ENCODE peak calls at places on chromosome 12, in four cellular contexts. One of them, this sample, is unnamed.

GRCh38 chr12:95336387-95337067 is 118.9 kb downstream of the VEZT start:
- DNase-seq in endothelial cell of umbilical vein: peak; percentile 91
- DNase-seq in H1: peak; percentile 78
- DNase-seq in DND-41: no peak
- DNase-seq in this sample: no peak

GRCh38 chr12:71730936-71731335 is 23.7 kb upstream of the RAB21 start:
- DNase-seq in endothelial cell of umbilical vein: no peak
- DNase-seq in H1: no peak
- DNase-seq in DND-41: no peak
- DNase-seq in this sample: no peak

GRCh38 chr12:63967781-63968180 is 123.3 kb downstream of the SRGAP1 start:
- DNase-seq in endothelial cell of umbilical vein: peak; percentile 41
- DNase-seq in H1: no peak
- DNase-seq in DND-41: no peak
- DNase-seq in this sample: no peak

GRCh38 chr12:84911331-84912190 is 1.0 kb downstream of the SLC6A15 start:
- DNase-seq in endothelial cell of umbilical vein: peak; percentile 58
- DNase-seq in H1: peak; percentile 67
- DNase-seq in DND-41: no peak
- DNase-seq in this sample: no peak

GRCh38 chr12:124105546-124105945 is 132.5 kb downstream of the ZNF664 start:
- DNase-seq in endothelial cell of umbilical vein: no peak
- DNase-seq in H1: no peak
- DNase-seq in DND-41: no peak
- DNase-seq in this sample: no peak

GRCh38 chr12:110366474-110367208 is 36.9 kb downstream of the ANAPC7 start:
- DNase-seq in endothelial cell of umbilical vein: no peak
- DNase-seq in H1: no peak
- DNase-seq in DND-41: no peak
- DNase-seq in this sample: no peak

GRCh38 chr12:97960741-97961608 is 498.4 kb downstream of the RMST start:
- DNase-seq in endothelial cell of umbilical vein: peak; percentile 20
- DNase-seq in H1: no peak
- DNase-seq in DND-41: peak; percentile 21
- DNase-seq in this sample: no peak

GRCh38 chr12:4588916-4589315 is 26.9 kb downstream of the DYRK4 start:
- DNase-seq in endothelial cell of umbilical vein: no peak
- DNase-seq in H1: no peak
- DNase-seq in DND-41: no peak
- DNase-seq in this sample: no peak

GRCh38 chr12:2324375-2324774 is 271.6 kb downstream of the CACNA1C start:
- DNase-seq in endothelial cell of umbilical vein: peak; percentile 89
- DNase-seq in H1: no peak
- DNase-seq in DND-41: no peak
- DNase-seq in this sample: no peak

GRCh38 chr12:639566-639965 is 23.7 kb downstream of the NINJ2 start:
- DNase-seq in endothelial cell of umbilical vein: no peak
- DNase-seq in H1: no peak
- DNase-seq in DND-41: no peak
- DNase-seq in this sample: no peak

GRCh38 chr12:63220921-63221320 is 69.9 kb upstream of the AVPR1A start:
- DNase-seq in endothelial cell of umbilical vein: no peak
- DNase-seq in H1: no peak
- DNase-seq in DND-41: no peak
- DNase-seq in this sample: no peak

GRCh38 chr12:113469224-113469652 is 2.4 kb downstream of the LHX5 start:
- DNase-seq in endothelial cell of umbilical vein: no peak
- DNase-seq in H1: no peak
- DNase-seq in DND-41: no peak
- DNase-seq in this sample: no peak

GRCh38 chr12:817941-818600 is 65.7 kb downstream of the WNK1 start:
- DNase-seq in endothelial cell of umbilical vein: no peak
- DNase-seq in H1: no peak
- DNase-seq in DND-41: no peak
- DNase-seq in this sample: no peak

GRCh38 chr12:124655317-124656213 is 88.2 kb upstream of the NCOR2 start:
- DNase-seq in endothelial cell of umbilical vein: peak; percentile 87
- DNase-seq in H1: peak; percentile 49
- DNase-seq in DND-41: no peak
- DNase-seq in this sample: no peak

GRCh38 chr12:128813392-128813791 is 10.4 kb downstream of the SLC15A4 start:
- DNase-seq in endothelial cell of umbilical vein: no peak
- DNase-seq in H1: no peak
- DNase-seq in DND-41: no peak
- DNase-seq in this sample: no peak

GRCh38 chr12:43957732-43958131 is 121.9 kb downstream of the TMEM117 start:
- DNase-seq in endothelial cell of umbilical vein: peak; percentile 50
- DNase-seq in H1: no peak
- DNase-seq in DND-41: peak; percentile 25
- DNase-seq in this sample: no peak

DNA sequence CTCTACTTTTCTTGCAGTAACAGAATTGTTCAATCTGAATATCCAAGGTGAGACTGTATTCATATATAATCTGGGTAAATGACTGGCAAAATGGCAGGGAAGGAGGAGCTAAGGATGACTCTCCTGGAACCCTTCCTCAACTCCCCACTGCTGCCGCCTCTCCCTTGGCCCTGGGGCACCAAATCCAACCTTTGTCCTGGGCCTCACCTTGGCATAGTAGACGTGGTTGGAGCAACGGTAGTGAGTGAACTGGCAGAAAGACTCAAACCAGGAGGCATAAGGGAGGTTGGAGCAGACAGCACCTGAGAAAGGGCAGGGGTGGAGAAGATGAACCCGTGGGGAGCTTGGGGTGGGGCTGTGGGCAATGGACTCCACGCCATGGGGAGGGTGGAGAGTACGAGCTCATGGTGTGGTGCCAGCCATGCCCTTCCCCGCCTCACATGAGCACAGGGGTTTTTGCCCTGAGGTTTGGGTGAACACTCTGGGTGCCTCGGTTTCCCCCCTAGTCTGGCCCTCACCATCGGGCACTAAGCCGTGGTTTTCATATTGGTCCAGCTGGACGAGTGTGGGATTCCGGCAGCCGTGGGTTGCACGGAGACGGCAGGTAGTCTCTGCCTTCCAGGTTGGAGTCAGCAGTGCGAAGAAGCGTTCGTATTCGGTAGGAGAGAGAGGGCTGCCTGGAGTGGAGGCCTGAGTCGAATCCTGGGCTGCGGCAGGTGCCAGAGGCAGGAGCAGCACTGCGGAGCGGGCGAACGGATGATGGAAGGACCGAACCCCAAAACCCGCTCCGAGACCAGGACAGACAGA is 753 bp downstream of the ACRBP start:
- DNase-seq in endothelial cell of umbilical vein: no peak
- DNase-seq in H1: no peak
- DNase-seq in DND-41: no peak
- DNase-seq in this sample: no peak
- H2AFZ ChIP-seq in endothelial cell of umbilical vein: peak overlapping the region; percentile 77
- H2AFZ ChIP-seq in H1: no peak overlapping the region
- H2AFZ ChIP-seq in DND-41: no peak overlapping the region
- H2AFZ ChIP-seq in this sample: no peak overlapping the region

GRCh38 chr12:132029503-132030300 is 80.0 kb downstream of the EP400 start:
- DNase-seq in endothelial cell of umbilical vein: no peak
- DNase-seq in H1: no peak
- DNase-seq in DND-41: no peak
- DNase-seq in this sample: no peak
- TF ChIP-seq EZH2 in endothelial cell of umbilical vein: no peak
- TF ChIP-seq EZH2 in H1: no peak
- TF ChIP-seq EZH2 in DND-41: no peak
- TF ChIP-seq EZH2 in this sample: no peak

DNA sequence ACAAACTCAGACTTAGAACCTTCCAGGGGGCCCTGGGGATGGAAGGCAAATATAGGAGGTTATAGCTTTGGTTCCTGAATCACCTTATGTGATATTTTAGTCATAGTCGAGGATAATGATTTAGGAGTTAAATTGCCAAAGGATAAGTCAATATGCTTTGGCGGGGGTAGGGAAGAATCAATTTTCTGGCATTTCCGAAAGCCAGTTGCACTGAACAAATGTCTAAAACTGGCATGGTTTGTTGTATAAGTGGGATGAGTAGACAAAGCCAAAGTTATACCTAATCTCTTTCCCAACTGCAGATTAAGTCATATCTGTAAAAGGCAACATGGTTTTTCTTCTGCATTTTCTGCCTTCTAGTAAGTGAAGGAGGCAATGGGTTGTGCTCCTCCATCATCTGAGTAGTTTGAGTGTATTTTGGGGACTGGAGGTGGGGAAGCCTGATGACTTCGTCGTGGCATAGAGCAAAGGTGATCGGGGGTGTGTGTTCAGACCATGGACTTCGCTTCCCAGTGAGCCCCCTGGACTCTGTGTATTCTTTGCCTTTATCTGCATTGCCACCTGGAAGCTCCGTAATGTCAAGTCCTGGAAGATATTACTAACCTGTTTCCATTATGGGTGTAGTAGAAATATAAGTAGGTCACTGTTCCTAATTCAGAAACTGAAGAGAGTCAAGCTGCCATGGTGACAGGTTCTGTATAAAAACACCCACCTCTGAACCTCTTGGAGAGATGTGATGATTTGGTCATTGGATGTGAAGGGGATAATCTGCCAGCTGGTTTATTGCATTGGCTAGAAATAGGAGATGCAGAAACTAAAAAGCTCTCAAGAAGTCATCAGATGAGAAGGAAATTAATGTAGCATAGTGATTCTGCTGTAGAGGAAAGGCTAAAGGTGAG is 24.5 kb downstream of the PPFIBP1 start:
- DNase-seq in endothelial cell of umbilical vein: no peak
- DNase-seq in H1: no peak
- DNase-seq in DND-41: no peak
- DNase-seq in this sample: no peak
- H3K4me1 ChIP-seq in endothelial cell of umbilical vein: peaks cover 52% of the 10 kb centered on the region
- H3K4me1 ChIP-seq in H1: peaks cover 2% of the 10 kb centered on the region
- H3K4me1 ChIP-seq in DND-41: no peaks in the 10 kb centered on the region
- H3K4me1 ChIP-seq in this sample: peaks cover 68% of the 10 kb centered on the region

DNA sequence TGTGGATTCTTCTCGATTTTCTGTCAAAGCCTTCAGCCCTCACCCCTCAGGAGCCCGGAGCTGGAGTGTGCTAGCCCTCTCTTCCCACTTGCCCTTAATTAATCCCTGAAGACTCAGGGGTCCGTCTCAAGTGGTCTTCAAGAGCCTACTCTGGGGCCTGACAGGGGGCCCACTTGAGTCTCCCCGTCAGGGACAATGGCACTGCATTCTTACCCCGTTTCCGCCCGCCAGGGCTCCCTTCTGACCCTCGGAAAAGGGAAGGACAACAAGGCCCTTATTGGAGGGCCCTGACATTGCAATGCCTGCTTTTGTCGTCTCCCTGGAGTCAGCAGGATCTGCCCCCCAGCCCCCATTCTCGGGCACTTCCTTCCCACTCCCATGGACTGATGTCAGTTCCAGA is 34.4 kb downstream of the TBX3 start:
- DNase-seq in endothelial cell of umbilical vein: no peak
- DNase-seq in H1: no peak
- DNase-seq in DND-41: no peak
- DNase-seq in this sample: no peak
- H2AFZ ChIP-seq in endothelial cell of umbilical vein: no peak overlapping the region
- H2AFZ ChIP-seq in H1: peak overlapping the region; percentile 43
- H2AFZ ChIP-seq in DND-41: no peak overlapping the region
- H2AFZ ChIP-seq in this sample: no peak overlapping the region

DNA sequence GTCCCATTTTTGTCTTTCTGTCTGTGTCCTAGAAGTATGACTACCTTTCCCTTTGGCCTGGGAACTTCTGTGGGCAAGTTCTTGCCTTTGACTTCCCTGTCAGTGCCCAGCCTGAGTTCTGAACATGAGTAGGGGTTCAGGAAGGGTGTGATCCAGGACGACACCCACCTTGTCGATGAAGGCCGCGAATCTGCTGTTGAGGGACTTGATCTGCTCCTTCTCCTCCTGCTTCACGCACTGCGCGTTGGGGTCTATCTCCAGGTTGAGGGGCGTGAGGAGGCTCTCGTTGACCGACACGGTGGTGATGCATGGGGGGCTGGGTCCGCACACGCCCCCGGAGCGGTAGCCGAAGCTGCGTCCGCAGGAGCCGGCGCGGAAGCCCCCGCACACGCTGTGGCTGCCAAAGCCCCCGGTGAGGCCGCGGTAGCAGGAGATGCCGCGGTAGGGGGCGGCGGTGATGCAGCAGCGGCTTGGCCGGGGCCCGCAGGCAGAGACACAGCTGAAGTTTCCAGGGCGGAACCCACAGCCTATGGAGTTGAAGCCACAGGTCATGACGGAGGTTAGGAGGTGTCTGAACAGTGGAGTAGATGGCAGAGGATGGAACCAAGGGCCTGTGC is at the start of gene KRT83:
- DNase-seq in endothelial cell of umbilical vein: no peak
- DNase-seq in H1: no peak
- DNase-seq in DND-41: no peak
- DNase-seq in this sample: no peak
- TF ChIP-seq EZH2 in endothelial cell of umbilical vein: no peak
- TF ChIP-seq EZH2 in H1: no peak
- TF ChIP-seq EZH2 in DND-41: no peak
- TF ChIP-seq EZH2 in this sample: no peak

DNA sequence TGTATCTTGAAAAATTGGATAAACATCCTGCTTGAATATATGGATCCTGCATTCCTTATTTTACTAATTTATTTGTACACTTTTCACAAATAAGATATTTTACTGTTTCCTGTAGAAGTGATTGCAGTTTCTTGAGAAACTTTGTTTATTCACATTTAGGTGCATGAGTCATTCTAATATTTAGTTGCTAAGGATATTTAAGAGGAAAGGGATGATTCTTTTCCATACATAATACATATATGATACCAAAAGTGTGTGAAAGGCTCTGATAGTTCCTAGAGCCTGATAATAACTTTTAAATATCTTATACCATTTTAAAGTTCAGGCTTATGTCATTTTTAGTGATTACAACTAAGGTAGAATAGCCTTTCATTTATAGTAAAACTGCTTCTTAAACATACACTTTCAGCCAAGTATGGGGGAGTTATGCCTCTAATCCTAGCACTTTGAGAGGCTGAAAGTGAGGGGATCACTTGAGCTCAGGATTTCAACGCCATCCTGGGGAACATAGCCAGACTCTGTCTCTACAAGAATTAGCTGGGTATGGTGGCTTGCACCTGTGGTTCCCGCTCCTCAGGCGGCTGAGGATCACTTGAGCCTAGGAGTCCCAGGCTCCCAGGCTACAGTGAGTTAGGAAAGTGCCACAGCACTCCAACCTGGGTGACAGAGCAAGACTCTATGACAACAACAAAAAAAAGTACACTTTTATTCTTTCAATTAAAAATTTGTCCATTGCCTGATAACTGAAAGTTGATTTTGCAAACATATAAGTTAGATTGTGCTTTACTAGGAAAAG is 262.6 kb upstream of the LRIG3 start:
- DNase-seq in endothelial cell of umbilical vein: no peak
- DNase-seq in H1: no peak
- DNase-seq in DND-41: no peak
- DNase-seq in this sample: no peak
- H3K4me1 ChIP-seq in endothelial cell of umbilical vein: no peaks in the 10 kb centered on the region
- H3K4me1 ChIP-seq in H1: no peaks in the 10 kb centered on the region
- H3K4me1 ChIP-seq in DND-41: no peaks in the 10 kb centered on the region
- H3K4me1 ChIP-seq in this sample: peaks cover 5% of the 10 kb centered on the region

GRCh38 chr12:14970467-14970866 is 2.4 kb upstream of the PDE6H start:
- DNase-seq in endothelial cell of umbilical vein: no peak
- DNase-seq in H1: no peak
- DNase-seq in DND-41: no peak
- DNase-seq in this sample: no peak

GRCh38 chr12:14972816-14973215 is at the start of gene PDE6H:
- DNase-seq in endothelial cell of umbilical vein: no peak
- DNase-seq in H1: no peak
- DNase-seq in DND-41: no peak
- DNase-seq in this sample: no peak

GRCh38 chr12:14975451-14975850 is 2.6 kb downstream of the PDE6H start:
- DNase-seq in endothelial cell of umbilical vein: no peak
- DNase-seq in H1: no peak
- DNase-seq in DND-41: no peak
- DNase-seq in this sample: no peak

GRCh38 chr12:14979468-14979867 is 6.6 kb downstream of the PDE6H start:
- DNase-seq in endothelial cell of umbilical vein: no peak
- DNase-seq in H1: no peak
- DNase-seq in DND-41: no peak
- DNase-seq in this sample: no peak

GRCh38 chr12:14974633-14975032 is 1.8 kb downstream of the PDE6H start:
- DNase-seq in endothelial cell of umbilical vein: no peak
- DNase-seq in H1: no peak
- DNase-seq in DND-41: no peak
- DNase-seq in this sample: no peak
- H2AFZ ChIP-seq in endothelial cell of umbilical vein: no peak overlapping the region
- H2AFZ ChIP-seq in H1: no peak overlapping the region
- H2AFZ ChIP-seq in DND-41: no peak overlapping the region
- H2AFZ ChIP-seq in this sample: no peak overlapping the region

This sample was measured in keratinocyte.